ENCODE peak calls at places on chromosomes 1 and 21, in four cellular contexts. G, B, N and A are unnamed samples.
A peak's percentile ranks its signal among the peaks of the same experiment; 100 is the strongest.

GRCh38 chr1:117370071-117370470 is 2.8 kb downstream of the MAN1A2 start:
- DNase-seq in G (no peak), B (no peak), N (no peak), A (no peak)

GRCh38 chr1:246280551-246280950 is 226.5 kb downstream of the SMYD3 start:
- DNase-seq in G (no peak), B (no peak), N (peak; percentile 25), A (no peak)

GRCh38 chr1:39613250-39613649 is 26.2 kb downstream of the HEYL start:
- DNase-seq in G (no peak), B (no peak), N (no peak), A (no peak)

GRCh38 chr1:110070282-110070967 is at the start of gene ALX3:
- DNase-seq in G (no peak), B (no peak), N (no peak), A (peak; percentile 47)

GRCh38 chr1:218735436-218735835 is 390.3 kb downstream of the TGFB2 start:
- DNase-seq in G (no peak), B (no peak), N (no peak), A (no peak)

GRCh38 chr1:15337656-15338402 is 71.9 kb upstream of the EFHD2 start:
- DNase-seq in G (no peak), B (no peak), N (no peak), A (no peak)

GRCh38 chr1:41360074-41361027 is 883 bp upstream of the FOXO6 start:
- DNase-seq in G (no peak), B (no peak), N (no peak), A (peak; percentile 48)

GRCh38 chr21:42277593-42277992 is 37.6 kb downstream of the TFF3 start:
- DNase-seq in G (no peak), B (no peak), N (no peak), A (no peak)

GRCh38 chr1:17123196-17124045 is 4.2 kb upstream of the PADI2 start:
- DNase-seq in G (no peak), B (no peak), N (no peak), A (no peak)

GRCh38 chr1:234683856-234684632 is 74.1 kb upstream of the IRF2BP2 start:
- DNase-seq in G (no peak), B (no peak), N (no peak), A (no peak)

GRCh38 chr1:29315876-29316275 is 79.6 kb downstream of the PTPRU start:
- DNase-seq in G (no peak), B (no peak), N (no peak), A (no peak)

GRCh38 chr1:210467440-210468040 is 138.8 kb downstream of the HHAT start:
- DNase-seq in G (no peak), B (no peak), N (peak; percentile 55), A (no peak)

GRCh38 chr1:201351617-201352016 is 25.9 kb downstream of the TNNT2 start:
- DNase-seq in G (no peak), B (no peak), N (no peak), A (no peak)

GRCh38 chr1:201349091-201349490 is 28.4 kb downstream of the TNNT2 start:
- DNase-seq in G (no peak), B (no peak), N (no peak), A (no peak)

GRCh38 chr1:201350361-201350725 is 27.1 kb downstream of the TNNT2 start:
- DNase-seq in G (no peak), B (no peak), N (no peak), A (peak; percentile 4)

GRCh38 chr1:201353186-201353940 is 24.1 kb downstream of the TNNT2 start:
- DNase-seq in G (no peak), B (no peak), N (no peak), A (peak; percentile 12)

GRCh38 chr1:201350884-201351283 is 26.6 kb downstream of the TNNT2 start:
- DNase-seq in G (no peak), B (no peak), N (no peak), A (peak; percentile 2)
- TF ChIP-seq TEAD4 in G (no peak), B (no peak), N (no peak), A (no peak)

DNA sequence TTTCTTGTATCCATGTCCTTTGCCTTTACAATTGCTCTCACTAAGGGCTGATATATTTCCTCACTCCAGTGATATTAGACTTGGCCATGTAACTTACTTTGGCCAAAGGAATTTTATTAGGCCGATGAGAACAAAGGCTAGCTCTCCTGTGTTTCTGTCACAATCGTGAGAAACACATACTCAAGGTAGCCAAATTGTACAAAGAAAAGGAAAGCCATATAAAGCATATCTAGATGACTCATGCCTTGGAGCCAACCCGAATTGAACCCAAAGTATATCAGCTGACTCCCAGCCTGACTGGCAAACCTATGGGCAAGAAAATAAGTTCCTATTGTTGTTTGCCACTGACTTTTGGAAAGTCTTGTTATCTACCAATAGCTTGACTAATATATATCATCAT is 371.7 kb upstream of the LRRC7 start:
- DNase-seq in G (no peak), B (no peak), N (no peak), A (no peak)
- TF ChIP-seq TEAD4 in G (no peak), B (no peak), N (no peak), A (no peak)

GRCh38 chr21:45537111-45537745 is 5.0 kb downstream of the SLC19A1 start:
- DNase-seq in G (no peak), B (no peak), N (no peak), A (peak; percentile 6)

GRCh38 chr21:45538381-45539045 is 3.7 kb downstream of the SLC19A1 start:
- DNase-seq in G (no peak), B (no peak), N (no peak), A (peak; percentile 4)

GRCh38 chr21:45539046-45539795 is 3.0 kb downstream of the SLC19A1 start:
- DNase-seq in G (no peak), B (no peak), N (no peak), A (peak; percentile 9)

GRCh38 chr21:45536301-45537081 is 5.7 kb downstream of the SLC19A1 start:
- DNase-seq in G (no peak), B (no peak), N (no peak), A (peak; percentile 8)

DNA sequence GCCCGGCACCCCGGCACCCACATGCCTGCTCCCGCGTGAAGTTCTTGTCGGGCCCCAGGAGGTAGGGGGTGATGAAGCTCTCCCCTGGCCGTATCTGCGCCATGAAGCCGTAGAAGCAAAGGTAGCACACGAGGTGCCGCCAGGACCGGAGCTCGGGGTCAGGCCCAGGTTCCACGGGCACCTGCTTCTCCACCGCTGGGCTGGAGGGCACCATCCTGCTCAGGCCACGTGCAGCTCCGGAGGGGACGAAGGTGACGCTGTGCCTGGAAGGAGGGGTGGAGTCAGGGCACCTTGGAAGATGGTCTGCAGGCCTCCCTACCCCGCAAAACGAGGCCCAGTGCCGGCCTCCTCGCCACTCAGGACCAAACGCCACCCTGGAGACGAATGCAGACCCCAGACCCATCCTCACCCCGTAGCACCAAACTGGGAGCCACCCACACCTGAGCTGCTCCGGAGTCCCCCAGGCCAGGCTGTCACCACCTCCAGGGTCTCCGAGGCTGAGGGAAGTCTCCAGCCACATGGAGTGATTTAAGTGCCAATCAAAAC is 4.4 kb downstream of the SLC19A1 start:
- DNase-seq in G (no peak), B (no peak), N (no peak), A (peak; percentile 5)
- TF ChIP-seq TEAD4 in G (no peak), B (no peak), N (no peak), A (no peak)

GRCh38 chr1:194114288-194114687 is 927.9 kb upstream of the B3GALT2 start:
- DNase-seq in G (no peak), B (no peak), N (no peak), A (no peak)

GRCh38 chr1:194118086-194118485 is 931.7 kb upstream of the B3GALT2 start:
- DNase-seq in G (no peak), B (no peak), N (no peak), A (no peak)

DNA sequence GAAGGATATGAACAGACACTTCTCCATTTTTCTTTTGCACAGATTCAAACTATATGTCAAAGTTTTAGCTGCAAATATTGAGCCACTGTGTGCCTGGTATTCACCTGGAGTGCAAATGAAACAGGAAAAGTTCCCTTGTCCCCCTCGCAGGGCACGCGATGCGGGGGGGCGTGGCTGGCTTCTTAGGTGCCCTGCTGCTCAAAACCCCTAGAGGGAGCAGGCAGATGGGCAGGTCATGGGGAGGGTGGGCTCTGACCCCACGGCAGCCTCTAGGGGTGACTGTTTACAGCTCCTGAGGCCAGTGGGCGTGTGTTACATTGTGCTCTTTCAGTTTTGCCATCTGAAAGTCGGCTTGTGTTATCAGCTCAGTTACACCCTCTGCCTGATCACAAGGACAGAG is 931.2 kb upstream of the B3GALT2 start:
- DNase-seq in G (peak; percentile 60), B (no peak), N (peak; percentile 21), A (peak; percentile 76)
- TF ChIP-seq TEAD4 in G (no peak), B (no peak), N (no peak), A (no peak)

GRCh38 chr1:228825840-228826484 is 90.7 kb downstream of the RHOU start:
- DNase-seq in G (no peak), B (no peak), N (no peak), A (no peak)

GRCh38 chr1:228830185-228830953 is 95.1 kb downstream of the RHOU start:
- DNase-seq in G (no peak), B (no peak), N (no peak), A (peak; percentile 20)

GRCh38 chr1:228823200-228823599 is 87.9 kb downstream of the RHOU start:
- DNase-seq in G (no peak), B (no peak), N (no peak), A (no peak)

GRCh38 chr1:228824377-228824776 is 89.1 kb downstream of the RHOU start:
- DNase-seq in G (no peak), B (no peak), N (no peak), A (no peak)

DNA sequence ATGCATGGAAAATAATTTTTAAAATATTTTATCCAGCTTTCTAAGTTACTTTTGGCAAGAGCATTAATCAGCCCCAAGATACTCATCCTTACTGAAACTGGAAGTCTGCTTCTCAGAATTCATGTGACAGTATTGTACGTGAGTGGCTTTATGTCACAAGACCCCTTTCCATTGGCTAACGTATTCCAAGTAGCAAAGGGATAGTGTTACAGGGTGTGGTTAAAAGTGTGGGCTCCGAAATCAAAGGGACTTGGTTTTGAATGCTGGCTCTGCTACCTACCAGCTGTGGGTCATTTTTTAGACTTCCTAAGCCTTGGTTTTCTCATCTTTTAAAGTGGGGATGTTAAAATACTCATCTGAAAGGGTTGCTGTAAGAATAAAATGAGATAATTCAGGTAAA is 91.7 kb downstream of the RHOU start:
- DNase-seq in G (no peak), B (no peak), N (no peak), A (no peak)
- TF ChIP-seq TEAD4 in G (no peak), B (no peak), N (no peak), A (no peak)